ENCODE peak calls at places on chromosomes 3 and 15, in nine cellular contexts. C is stomach, Y is GM12865, L is tibial artery, P is BE2C, A is GM06990, G is fibroblast of lung, O is AG09309, R is cardiac muscle cell. T is an unnamed sample.

GRCh38 chr3:115862099-115862498 is 238.8 kb downstream of the GAP43 start:
- DNase-seq in C (no peak), Y (no peak), L (no peak), P (no peak), A (no peak), G (no peak), O (no peak), R (no peak), T (no peak)

GRCh38 chr3:70871909-70872656 is 559.6 kb upstream of the MDFIC2 start:
- DNase-seq in C (no peak), Y (no peak), L (peak; percentile 33), P (no peak), A (no peak), G (peak; percentile 93), O (peak; percentile 95), R (peak; percentile 98), T (peak; percentile 70)

GRCh38 chr3:8536106-8537052 is 34.8 kb downstream of the LMCD1 start:
- DNase-seq in C (no peak), Y (no peak), L (no peak), P (no peak), A (no peak), G (peak; percentile 77), O (no peak), R (peak; percentile 66), T (peak; percentile 75)

GRCh38 chr3:36909666-36910065 is 35.2 kb downstream of the TRANK1 start:
- DNase-seq in C (no peak), Y (no peak), L (no peak), P (no peak), A (no peak), G (no peak), O (no peak), R (no peak), T (no peak)

GRCh38 chr3:161508852-161509477 is 12.4 kb downstream of the OTOL1 start:
- DNase-seq in C (no peak), Y (peak; percentile 22), L (no peak), P (no peak), A (no peak), G (peak; percentile 8), O (no peak), R (no peak), T (peak; percentile 13)

GRCh38 chr3:126473292-126474168 is 2.2 kb downstream of the ZXDC start:
- DNase-seq in C (no peak), Y (peak; percentile 32), L (no peak), P (peak; percentile 8), A (no peak), G (no peak), O (no peak), R (no peak), T (no peak)

GRCh38 chr15:43553021-43553420 is 35.6 kb downstream of the MAP1A start:
- DNase-seq in C (no peak), Y (no peak), L (no peak), P (no peak), A (no peak), G (no peak), O (no peak), R (no peak), T (no peak)

GRCh38 chr3:107578091-107578490 is 55.3 kb downstream of the BBX start:
- DNase-seq in C (no peak), Y (no peak), L (no peak), P (no peak), A (no peak), G (no peak), O (no peak), R (no peak), T (no peak)

GRCh38 chr3:134883697-134884385 is 88.8 kb downstream of the EPHB1 start:
- DNase-seq in C (no peak), Y (no peak), L (no peak), P (no peak), A (no peak), G (no peak), O (no peak), R (no peak), T (no peak)

GRCh38 chr3:134881305-134881704 is 86.2 kb downstream of the EPHB1 start:
- DNase-seq in C (no peak), Y (no peak), L (no peak), P (no peak), A (no peak), G (no peak), O (no peak), R (no peak), T (no peak)

GRCh38 chr3:134886991-134887390 is 91.9 kb downstream of the EPHB1 start:
- DNase-seq in C (no peak), Y (no peak), L (no peak), P (no peak), A (no peak), G (no peak), O (no peak), R (no peak), T (no peak)

GRCh38 chr3:134880431-134880830 is 85.4 kb downstream of the EPHB1 start:
- DNase-seq in C (no peak), Y (no peak), L (no peak), P (no peak), A (no peak), G (no peak), O (no peak), R (no peak), T (no peak)

DNA sequence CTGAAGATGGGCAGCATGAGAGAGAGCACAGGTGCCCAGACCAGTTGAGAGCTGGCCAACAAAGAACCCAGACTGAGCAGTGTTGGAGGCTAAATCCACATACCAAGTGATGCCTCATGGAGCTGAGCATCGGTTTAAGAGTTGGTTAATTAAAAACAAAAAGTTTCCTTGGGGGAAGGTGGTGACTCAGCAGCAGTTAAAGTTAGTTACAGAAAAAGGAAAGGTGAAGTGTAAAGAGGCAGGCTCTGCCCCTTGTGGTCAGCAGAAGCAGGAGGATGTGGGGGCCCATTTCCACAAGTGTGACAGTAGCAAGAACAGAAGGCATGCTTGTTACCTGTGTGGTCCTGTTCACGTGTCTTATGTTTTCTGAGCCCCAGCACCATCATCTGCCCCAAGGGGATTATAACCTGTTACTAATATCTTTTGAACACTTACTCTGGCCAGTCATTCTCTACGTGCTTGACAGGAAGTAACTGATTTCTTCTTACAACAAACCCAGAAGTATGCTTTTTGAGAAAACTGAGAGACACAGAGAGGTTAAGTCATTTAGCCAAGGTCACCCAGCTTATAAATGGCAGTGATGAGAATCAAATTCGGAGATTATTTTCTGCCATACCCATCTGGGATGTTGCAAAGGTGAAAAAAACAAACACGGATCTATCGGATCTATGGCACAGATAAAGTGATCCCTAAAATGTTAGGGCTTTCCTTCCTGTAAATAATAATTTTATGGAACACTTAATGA is 91.0 kb downstream of the EPHB1 start:
- DNase-seq in C (no peak), Y (peak; percentile 73), L (no peak), P (no peak), A (peak; percentile 25), G (no peak), O (peak; percentile 21), R (no peak), T (peak; percentile 9)
- TF ChIP-seq CTCF in C (no peak), Y (peak; percentile 25), L (no peak), P (peak; percentile 20), A (peak; percentile 48), G (no peak), O (peak; percentile 46), R (no peak), T (no peak)

GRCh38 chr3:122559906-122560305 is 4.2 kb downstream of the PARP9 start:
- DNase-seq in C (no peak), Y (no peak), L (no peak), P (no peak), A (no peak), G (no peak), O (no peak), R (no peak), T (no peak)

GRCh38 chr3:122560680-122561079 is 3.4 kb downstream of the PARP9 start:
- DNase-seq in C (peak; percentile 55), Y (peak; percentile 85), L (no peak), P (peak; percentile 41), A (peak; percentile 49), G (peak; percentile 79), O (no peak), R (peak; percentile 76), T (peak; percentile 75)

GRCh38 chr3:122564155-122564912 is at the start of the genes DTX3L and PARP9:
- DNase-seq in C (peak; percentile 85), Y (peak; percentile 81), L (peak; percentile 78), P (peak; percentile 78), A (peak; percentile 82), G (peak; percentile 83), O (peak; percentile 43), R (peak; percentile 84), T (peak; percentile 82)

GRCh38 chr3:122563717-122564025 is 429 bp downstream of the PARP9 start:
- DNase-seq in C (no peak), Y (peak; percentile 33), L (peak; percentile 30), P (no peak), A (no peak), G (peak; percentile 24), O (no peak), R (peak; percentile 18), T (no peak)

DNA sequence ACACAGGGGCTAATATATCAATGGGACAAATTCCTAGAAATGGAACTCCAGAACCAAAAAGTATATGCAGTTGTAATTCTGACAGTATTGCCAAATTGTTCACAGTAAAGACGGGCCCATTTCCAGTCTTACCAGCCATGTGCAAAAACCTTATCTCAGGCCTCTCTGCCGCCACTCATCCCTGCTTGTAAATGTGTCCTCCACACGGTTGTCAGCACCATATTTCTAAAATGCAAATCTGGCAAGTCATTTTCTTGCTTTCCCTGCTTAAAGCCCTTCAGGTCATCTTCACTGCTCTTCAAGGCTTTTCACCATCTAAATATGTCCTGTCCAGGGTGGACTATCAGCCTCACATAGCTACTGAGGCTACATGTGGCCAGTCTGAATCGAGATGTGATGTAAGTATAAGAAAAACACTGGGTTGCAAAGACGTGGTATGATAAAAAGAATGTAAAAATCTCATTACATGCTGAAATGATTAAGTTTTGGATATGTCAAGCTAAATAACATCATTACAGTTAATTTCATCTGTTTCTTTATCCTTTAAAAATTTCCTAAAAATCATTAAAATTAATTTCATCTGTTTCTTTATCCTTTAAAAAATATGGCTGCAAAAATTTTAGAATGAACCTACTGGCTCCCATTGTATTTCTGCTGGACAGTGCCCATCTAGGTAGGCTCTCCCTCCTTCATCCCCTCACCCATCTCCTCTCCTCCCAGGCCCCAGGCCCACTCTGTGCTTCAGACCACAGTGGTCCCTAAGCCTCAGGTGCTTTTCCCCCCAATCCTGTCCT is 980 bp downstream of the PARP9 start:
- DNase-seq in C (no peak), Y (no peak), L (no peak), P (no peak), A (no peak), G (peak; percentile 7), O (no peak), R (peak; percentile 8), T (no peak)
- H3K4me3 ChIP-seq in C (peak overlapping the region; percentile 72), Y (peak overlapping the region; percentile 85), L (peak overlapping the region; percentile 93), P (peak overlapping the region; percentile 78), A (peak overlapping the region; percentile 71), G (peak overlapping the region; percentile 96), O (peak overlapping the region; percentile 96), R (no peak overlapping the region), T (peak overlapping the region; percentile 64)

DNA sequence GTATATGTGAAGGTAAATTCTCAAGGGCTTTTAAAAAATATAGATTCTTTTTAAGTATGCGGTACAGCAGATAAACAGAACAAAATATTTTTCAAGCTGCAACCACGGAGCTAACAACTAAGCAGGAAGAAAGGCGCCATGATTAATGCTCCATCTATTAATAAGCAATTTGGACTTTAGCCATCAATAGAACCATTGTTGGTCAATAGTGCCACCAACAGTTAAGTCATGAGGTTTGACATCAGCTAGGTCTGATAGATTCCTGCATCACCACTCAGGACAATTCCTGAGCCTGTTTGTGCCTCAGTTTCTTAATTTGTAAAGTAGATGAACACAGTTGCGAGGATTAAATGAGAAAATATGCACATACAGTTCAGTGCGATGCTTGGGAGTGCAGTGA is 65.1 kb upstream of the FAM3D start:
- DNase-seq in C (no peak), Y (no peak), L (no peak), P (no peak), A (no peak), G (no peak), O (no peak), R (no peak), T (no peak)
- TF ChIP-seq CTCF in C (peak; percentile 46), Y (no peak), L (no peak), P (no peak), A (no peak), G (no peak), O (no peak), R (no peak), T (no peak)

DNA sequence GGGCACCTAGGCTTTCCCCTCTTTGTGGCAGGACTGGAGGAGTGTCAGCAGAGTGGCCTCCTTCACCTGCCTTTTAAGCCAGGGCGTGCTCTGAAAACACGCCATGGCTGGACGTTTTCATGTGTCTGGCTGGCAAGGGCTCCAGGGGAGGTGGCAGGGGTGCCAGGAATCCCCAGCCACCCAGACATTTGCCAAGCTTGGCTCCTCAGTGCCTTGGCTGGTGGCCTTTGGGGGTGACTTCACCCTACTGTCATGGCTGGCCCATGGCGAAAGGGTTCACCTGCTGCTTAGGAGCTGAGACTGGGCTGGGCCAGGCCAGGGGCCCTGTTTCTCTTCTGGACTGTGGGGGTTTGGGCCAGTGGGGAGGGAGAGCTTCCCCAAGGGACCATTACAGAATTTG is 17.6 kb downstream of the KLF13 start:
- DNase-seq in C (no peak), Y (no peak), L (no peak), P (no peak), A (no peak), G (no peak), O (no peak), R (no peak), T (no peak)
- H3K4me3 ChIP-seq in C (no peak overlapping the region), Y (no peak overlapping the region), L (no peak overlapping the region), P (no peak overlapping the region), A (no peak overlapping the region), G (no peak overlapping the region), O (no peak overlapping the region), R (no peak overlapping the region), T (no peak overlapping the region)

T was measured in astrocyte of the spinal cord.